ENCODE peak calls at places on chromosomes 13 and 19, in four cellular contexts. L, V, E and D are unnamed samples.

GRCh38 chr19:46297700-46298476 is 1.0 kb downstream of the HIF3A start:
- DNase-seq in V (no peak), E (no peak), L (no peak), D (peak; percentile 15)

GRCh38 chr19:58387338-58388174 is 487 bp downstream of the RPS5 start:
- DNase-seq in E (no peak), L (no peak), V (no peak), D (no peak)

GRCh38 chr13:31595568-31595967 is 143.8 kb upstream of the RXFP2 start:
- DNase-seq in L (no peak), V (no peak), E (no peak), D (no peak)

GRCh38 chr19:30492581-30492980 is 120.4 kb downstream of the ZNF536 start:
- DNase-seq in L (no peak), E (no peak), V (no peak), D (no peak)

GRCh38 chr13:38670627-38671026 is 16.2 kb upstream of the FREM2 start:
- DNase-seq in L (no peak), E (no peak), V (no peak), D (no peak)

GRCh38 chr13:103973740-103974139 is 907.5 kb upstream of the SLC10A2 start:
- DNase-seq in V (no peak), E (no peak), L (no peak), D (no peak)

GRCh38 chr19:35209646-35210045 is 18.9 kb downstream of the FAM187B start:
- DNase-seq in E (no peak), V (peak; percentile 35), L (no peak), D (no peak)

GRCh38 chr19:18541992-18542935 is 1.1 kb downstream of the FKBP8 start:
- DNase-seq in L (no peak), E (no peak), V (no peak), D (no peak)

GRCh38 chr19:49421039-49421877 is 2.0 kb downstream of the PTH2 start:
- DNase-seq in E (peak; percentile 59), L (no peak), V (no peak), D (peak; percentile 27)

GRCh38 chr13:51584731-51585191 is 499 bp downstream of the WDFY2 start:
- DNase-seq in L (peak; percentile 55), V (peak; percentile 82), E (peak; percentile 68), D (peak; percentile 80)

DNA sequence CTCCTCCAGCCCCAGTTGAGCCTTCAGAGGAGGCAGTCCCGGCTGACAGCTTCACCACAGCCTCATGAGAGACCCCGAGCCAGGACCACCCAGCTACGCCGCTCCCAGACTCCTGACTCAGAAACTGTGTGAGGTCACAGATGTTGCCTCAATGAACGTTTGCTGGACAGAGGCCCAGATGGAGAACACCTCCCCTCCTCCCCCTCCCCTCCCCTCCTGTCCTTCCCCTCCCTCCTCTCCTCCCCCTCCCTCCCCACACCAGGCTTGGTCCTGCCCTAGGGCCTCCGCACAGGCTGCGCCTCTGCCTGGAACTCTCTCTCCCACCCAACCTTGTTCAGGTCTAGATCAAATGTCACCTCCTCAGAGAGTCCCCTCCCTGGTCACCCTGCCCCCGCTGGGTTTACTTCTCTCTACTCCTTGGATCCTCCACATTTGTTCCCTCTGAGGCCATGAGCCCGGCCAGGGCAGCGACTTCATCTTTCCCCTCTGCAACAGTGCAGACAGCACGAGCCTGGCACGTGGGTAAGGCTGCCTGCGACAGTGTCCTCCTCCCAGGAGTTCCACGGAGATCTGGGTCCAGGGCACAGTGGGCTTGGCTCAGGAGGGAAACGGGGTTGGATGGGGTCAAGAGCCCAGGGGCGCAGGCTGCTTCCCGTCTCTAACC is 17.4 kb downstream of the PIP5K1C start:
- DNase-seq in V (no peak), E (no peak), L (no peak), D (no peak)
- H3K27ac ChIP-seq in V (no peak overlapping the region), E (no peak overlapping the region), L (no peak overlapping the region), D (no peak overlapping the region)

DNA sequence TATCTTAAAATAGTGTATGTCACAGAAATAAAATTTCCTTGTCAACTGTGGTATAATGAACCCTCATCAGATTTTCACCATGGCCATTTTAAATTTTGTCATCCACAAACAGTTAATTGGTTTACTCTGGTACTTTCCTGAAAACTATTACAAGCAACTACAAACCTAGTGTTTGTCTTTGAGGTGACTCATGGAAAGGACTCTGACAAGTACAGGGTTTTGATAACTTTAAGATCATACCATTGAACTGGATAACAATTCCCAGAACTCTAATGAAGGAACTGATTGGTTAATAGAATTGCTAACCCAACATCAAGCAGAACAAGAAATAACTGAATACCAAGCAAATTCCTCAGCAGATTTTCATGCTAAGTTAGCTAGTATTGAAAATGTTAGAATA is 237.7 kb upstream of the IPO5 start:
- DNase-seq in E (no peak), L (no peak), V (no peak), D (no peak)
- H3K36me3 ChIP-seq in E (no peaks in the 10 kb centered on the region), L (no peaks in the 10 kb centered on the region), V (no peaks in the 10 kb centered on the region), D (no peaks in the 10 kb centered on the region)

GRCh38 chr13:24271231-24271610 is 38.2 kb upstream of the C1QTNF9 start:
- DNase-seq in V (no peak), E (no peak), L (no peak), D (no peak)
- H3K27ac ChIP-seq in V (peak overlapping the region; percentile 81), E (peak overlapping the region; percentile 94), L (no peak overlapping the region), D (peak overlapping the region; percentile 97)

GRCh38 chr13:74575729-74576125 is 441.5 kb upstream of the KLF12 start:
- DNase-seq in V (peak; percentile 72), E (peak; percentile 37), L (peak; percentile 40), D (peak; percentile 3)

GRCh38 chr13:74570834-74571233 is 436.6 kb upstream of the KLF12 start:
- DNase-seq in E (no peak), L (no peak), V (no peak), D (no peak)

GRCh38 chr13:74574964-74575728 is 440.9 kb upstream of the KLF12 start:
- DNase-seq in E (no peak), L (no peak), V (no peak), D (no peak)

GRCh38 chr13:74571811-74572210 is 437.6 kb upstream of the KLF12 start:
- DNase-seq in V (no peak), L (no peak), E (no peak), D (no peak)

DNA sequence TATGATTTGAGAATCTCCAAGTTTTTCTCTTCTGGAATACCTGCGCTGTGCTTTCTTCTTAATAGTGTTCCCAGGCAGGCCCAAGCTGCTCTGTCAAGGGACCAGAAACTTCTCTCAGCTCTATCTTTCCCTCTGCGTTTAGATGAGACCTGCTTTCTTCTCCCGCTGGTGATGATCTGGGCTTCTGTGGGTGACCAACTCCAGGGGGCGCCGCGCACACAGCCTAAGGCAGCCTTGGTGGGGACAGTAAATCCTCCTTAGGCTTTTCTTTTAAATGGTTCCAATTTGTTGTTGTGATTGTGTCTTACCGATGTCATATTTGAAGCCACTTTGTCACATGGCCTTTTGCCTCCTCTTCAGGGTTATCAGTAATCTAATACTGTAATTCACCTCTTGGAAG is 439.4 kb upstream of the KLF12 start:
- DNase-seq in E (no peak), L (no peak), V (no peak), D (no peak)
- H3K36me3 ChIP-seq in E (no peaks in the 10 kb centered on the region), L (no peaks in the 10 kb centered on the region), V (no peaks in the 10 kb centered on the region), D (no peaks in the 10 kb centered on the region)

GRCh38 chr13:20953245-20953931 is 50.8 kb upstream of the XPO4 start:
- DNase-seq in V (no peak), L (no peak), E (no peak), D (no peak)
- H3K27ac ChIP-seq in V (no peak overlapping the region), L (no peak overlapping the region), E (no peak overlapping the region), D (no peak overlapping the region)

DNA sequence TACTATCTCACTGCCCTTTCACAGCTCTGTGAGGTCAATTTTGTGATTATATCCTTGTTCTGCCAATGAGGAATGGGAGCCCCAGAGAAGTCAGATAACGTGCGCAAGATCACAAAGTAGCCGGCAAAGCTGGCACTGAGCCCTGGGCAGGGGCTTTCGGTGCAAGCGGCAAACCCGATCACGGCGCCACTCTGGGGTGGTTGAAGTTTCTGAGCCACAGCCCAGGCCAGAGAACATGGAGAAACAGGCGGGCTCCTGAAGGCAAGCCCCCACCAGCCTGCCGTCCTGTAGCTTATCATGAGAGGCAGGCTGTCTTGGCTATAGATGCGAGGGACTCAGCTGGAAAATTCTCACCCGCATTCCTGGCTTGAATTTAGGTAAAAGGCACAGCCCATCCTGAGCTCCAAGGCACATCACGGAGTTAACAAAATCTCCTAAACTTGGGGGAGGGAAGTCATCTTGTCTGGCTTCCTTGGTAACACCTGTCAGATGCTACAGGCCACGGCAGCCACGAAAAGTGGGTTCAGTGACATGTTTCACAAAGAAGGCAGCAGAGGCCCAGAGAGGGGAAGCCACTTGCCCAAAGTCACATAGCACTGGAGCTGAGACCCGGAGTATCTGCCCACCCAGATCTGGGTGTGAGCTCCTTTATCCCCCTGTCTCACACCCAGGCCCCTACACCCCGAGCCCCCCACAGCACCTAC is 12.5 kb downstream of the TNNT1 start:
- DNase-seq in E (no peak), V (no peak), L (no peak), D (no peak)
- H3K36me3 ChIP-seq in E (no peaks in the 10 kb centered on the region), V (no peaks in the 10 kb centered on the region), L (no peaks in the 10 kb centered on the region), D (no peaks in the 10 kb centered on the region)